ENCODE peak calls at places on chromosomes 3 and 15, in ten cellular contexts. One of them, this sample, is unnamed.
A peak's percentile ranks its signal among the peaks of the same experiment; 100 is the strongest.

GRCh38 chr15:45640610-45641009 is 5.8 kb downstream of the SQOR start:
- DNase-seq in PC-3: peak; percentile 87
- DNase-seq in fibroblast of the aortic adventitia: peak; percentile 87
- DNase-seq in GM20000: no peak
- DNase-seq in mammary epithelial cell: peak; percentile 98
- DNase-seq in neural progenitor cell: no peak
- DNase-seq in kidney: no peak
- DNase-seq in IMR-90: peak; percentile 96
- DNase-seq in breast epithelium: no peak
- DNase-seq in foreskin fibroblast: peak; percentile 87
- DNase-seq in this sample: no peak

GRCh38 chr15:58357529-58358476 is 74.0 kb upstream of the LIPC start:
- DNase-seq in IMR-90: peak; percentile 76
- DNase-seq in breast epithelium: no peak
- DNase-seq in GM20000: no peak
- DNase-seq in foreskin fibroblast: no peak
- DNase-seq in mammary epithelial cell: no peak
- DNase-seq in fibroblast of the aortic adventitia: peak; percentile 39
- DNase-seq in kidney: no peak
- DNase-seq in neural progenitor cell: no peak
- DNase-seq in PC-3: no peak
- DNase-seq in this sample: no peak

GRCh38 chr3:178767558-178767957 is 231.3 kb downstream of the KCNMB2 start:
- DNase-seq in PC-3: no peak
- DNase-seq in IMR-90: no peak
- DNase-seq in mammary epithelial cell: no peak
- DNase-seq in GM20000: no peak
- DNase-seq in fibroblast of the aortic adventitia: no peak
- DNase-seq in foreskin fibroblast: no peak
- DNase-seq in breast epithelium: no peak
- DNase-seq in kidney: no peak
- DNase-seq in neural progenitor cell: no peak
- DNase-seq in this sample: no peak

GRCh38 chr15:48190932-48191573 is 412 bp upstream of the CTXN2 start:
- DNase-seq in kidney: peak; percentile 90
- DNase-seq in PC-3: peak; percentile 63
- DNase-seq in mammary epithelial cell: peak; percentile 60
- DNase-seq in breast epithelium: peak; percentile 53
- DNase-seq in foreskin fibroblast: peak; percentile 46
- DNase-seq in fibroblast of the aortic adventitia: peak; percentile 67
- DNase-seq in neural progenitor cell: peak; percentile 94
- DNase-seq in IMR-90: peak; percentile 72
- DNase-seq in GM20000: peak; percentile 48
- DNase-seq in this sample: peak; percentile 32

GRCh38 chr3:8589880-8590556 is 54.6 kb downstream of the SSUH2 start:
- DNase-seq in PC-3: no peak
- DNase-seq in neural progenitor cell: no peak
- DNase-seq in foreskin fibroblast: no peak
- DNase-seq in breast epithelium: no peak
- DNase-seq in kidney: no peak
- DNase-seq in fibroblast of the aortic adventitia: peak; percentile 92
- DNase-seq in GM20000: no peak
- DNase-seq in IMR-90: peak; percentile 42
- DNase-seq in mammary epithelial cell: peak; percentile 43
- DNase-seq in this sample: no peak

GRCh38 chr3:88589131-88589530 is 439.4 kb downstream of the C3orf38 start:
- DNase-seq in GM20000: no peak
- DNase-seq in PC-3: peak; percentile 21
- DNase-seq in neural progenitor cell: peak; percentile 7
- DNase-seq in kidney: no peak
- DNase-seq in foreskin fibroblast: no peak
- DNase-seq in IMR-90: no peak
- DNase-seq in fibroblast of the aortic adventitia: no peak
- DNase-seq in breast epithelium: no peak
- DNase-seq in mammary epithelial cell: no peak
- DNase-seq in this sample: no peak

GRCh38 chr3:54625805-54626787 is 301.8 kb downstream of the LRTM1 start:
- DNase-seq in neural progenitor cell: no peak
- DNase-seq in IMR-90: no peak
- DNase-seq in fibroblast of the aortic adventitia: no peak
- DNase-seq in kidney: peak; percentile 70
- DNase-seq in breast epithelium: no peak
- DNase-seq in mammary epithelial cell: peak; percentile 6
- DNase-seq in foreskin fibroblast: no peak
- DNase-seq in GM20000: no peak
- DNase-seq in PC-3: no peak
- DNase-seq in this sample: no peak

GRCh38 chr3:30332196-30333021 is 274.0 kb upstream of the TGFBR2 start:
- DNase-seq in foreskin fibroblast: no peak
- DNase-seq in IMR-90: no peak
- DNase-seq in GM20000: no peak
- DNase-seq in PC-3: no peak
- DNase-seq in fibroblast of the aortic adventitia: no peak
- DNase-seq in breast epithelium: no peak
- DNase-seq in mammary epithelial cell: peak; percentile 67
- DNase-seq in neural progenitor cell: no peak
- DNase-seq in kidney: no peak
- DNase-seq in this sample: no peak

GRCh38 chr3:194396897-194397756 is 1.9 kb downstream of the GP5 start:
- DNase-seq in kidney: no peak
- DNase-seq in fibroblast of the aortic adventitia: no peak
- DNase-seq in IMR-90: no peak
- DNase-seq in PC-3: no peak
- DNase-seq in breast epithelium: no peak
- DNase-seq in neural progenitor cell: no peak
- DNase-seq in mammary epithelial cell: no peak
- DNase-seq in GM20000: peak; percentile 64
- DNase-seq in foreskin fibroblast: no peak
- DNase-seq in this sample: no peak

GRCh38 chr15:51368751-51369450 is 27.4 kb downstream of the GLDN start:
- DNase-seq in GM20000: no peak
- DNase-seq in breast epithelium: no peak
- DNase-seq in PC-3: peak; percentile 86
- DNase-seq in mammary epithelial cell: no peak
- DNase-seq in foreskin fibroblast: peak; percentile 86
- DNase-seq in kidney: no peak
- DNase-seq in neural progenitor cell: no peak
- DNase-seq in IMR-90: peak; percentile 93
- DNase-seq in fibroblast of the aortic adventitia: peak; percentile 73
- DNase-seq in this sample: no peak

GRCh38 chr3:177197934-177198484 is 727 bp upstream of the TBL1XR1 start:
- DNase-seq in fibroblast of the aortic adventitia: peak; percentile 36
- DNase-seq in breast epithelium: no peak
- DNase-seq in kidney: no peak
- DNase-seq in neural progenitor cell: no peak
- DNase-seq in mammary epithelial cell: no peak
- DNase-seq in foreskin fibroblast: no peak
- DNase-seq in GM20000: no peak
- DNase-seq in IMR-90: no peak
- DNase-seq in PC-3: no peak
- DNase-seq in this sample: no peak

GRCh38 chr15:65642588-65642987 is 20.9 kb downstream of the SLC24A1 start:
- DNase-seq in fibroblast of the aortic adventitia: no peak
- DNase-seq in kidney: no peak
- DNase-seq in GM20000: no peak
- DNase-seq in IMR-90: no peak
- DNase-seq in neural progenitor cell: no peak
- DNase-seq in breast epithelium: no peak
- DNase-seq in foreskin fibroblast: no peak
- DNase-seq in PC-3: no peak
- DNase-seq in mammary epithelial cell: no peak
- DNase-seq in this sample: no peak

GRCh38 chr15:65638681-65639089 is 16.9 kb downstream of the SLC24A1 start:
- DNase-seq in IMR-90: peak; percentile 81
- DNase-seq in mammary epithelial cell: peak; percentile 71
- DNase-seq in foreskin fibroblast: peak; percentile 72
- DNase-seq in PC-3: peak; percentile 81
- DNase-seq in kidney: no peak
- DNase-seq in neural progenitor cell: peak; percentile 83
- DNase-seq in breast epithelium: no peak
- DNase-seq in fibroblast of the aortic adventitia: peak; percentile 86
- DNase-seq in GM20000: peak; percentile 68
- DNase-seq in this sample: peak; percentile 31

GRCh38 chr15:65639509-65639908 is 17.8 kb downstream of the SLC24A1 start:
- DNase-seq in neural progenitor cell: no peak
- DNase-seq in fibroblast of the aortic adventitia: no peak
- DNase-seq in kidney: no peak
- DNase-seq in breast epithelium: no peak
- DNase-seq in GM20000: no peak
- DNase-seq in mammary epithelial cell: no peak
- DNase-seq in PC-3: no peak
- DNase-seq in foreskin fibroblast: no peak
- DNase-seq in IMR-90: no peak
- DNase-seq in this sample: no peak

GRCh38 chr15:65644282-65644681 is 22.5 kb downstream of the SLC24A1 start:
- DNase-seq in kidney: no peak
- DNase-seq in mammary epithelial cell: no peak
- DNase-seq in fibroblast of the aortic adventitia: no peak
- DNase-seq in IMR-90: no peak
- DNase-seq in neural progenitor cell: no peak
- DNase-seq in foreskin fibroblast: no peak
- DNase-seq in PC-3: no peak
- DNase-seq in GM20000: no peak
- DNase-seq in breast epithelium: no peak
- DNase-seq in this sample: no peak

DNA sequence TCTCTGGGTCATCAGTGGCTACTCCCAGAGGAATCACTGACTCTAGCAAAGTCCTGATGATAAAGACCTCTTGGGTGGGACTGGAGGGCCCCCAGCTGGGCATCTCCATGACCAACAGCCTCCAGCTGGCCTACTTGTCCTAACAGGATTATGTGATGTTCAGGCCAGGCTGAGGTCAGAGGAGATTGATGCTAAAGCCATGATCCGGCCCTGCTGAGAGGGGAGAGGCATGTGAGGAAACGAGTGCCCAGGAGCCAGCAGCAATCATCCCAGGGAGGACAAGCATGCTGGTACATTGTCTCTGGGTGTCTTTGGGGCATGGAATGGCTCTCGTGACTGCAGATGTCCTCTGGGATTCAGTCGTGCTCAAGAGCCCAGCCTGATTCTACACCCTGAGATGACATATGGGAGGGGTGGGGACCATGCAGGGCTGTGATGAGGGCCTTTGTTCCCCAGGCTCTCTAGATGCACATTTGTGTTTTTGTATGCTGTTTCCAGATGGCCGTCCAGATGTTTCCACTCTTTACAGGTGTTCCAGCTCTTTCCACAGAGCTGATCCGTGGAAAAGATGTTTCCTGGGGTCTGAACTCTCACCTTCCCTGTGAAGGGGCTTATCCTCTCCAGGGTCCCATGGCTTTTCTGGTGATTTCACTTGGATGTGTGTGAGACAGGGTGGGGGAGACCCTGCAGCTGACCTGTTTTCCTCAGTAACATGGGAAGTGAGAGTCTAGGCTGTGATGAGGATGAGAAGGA is 20.2 kb downstream of the SLC24A1 start:
- DNase-seq in PC-3: no peak
- DNase-seq in fibroblast of the aortic adventitia: no peak
- DNase-seq in breast epithelium: no peak
- DNase-seq in foreskin fibroblast: no peak
- DNase-seq in GM20000: no peak
- DNase-seq in kidney: no peak
- DNase-seq in neural progenitor cell: peak; percentile 44
- DNase-seq in IMR-90: no peak
- DNase-seq in mammary epithelial cell: no peak
- DNase-seq in this sample: no peak
- TF ChIP-seq CTCF in PC-3: no peak
- TF ChIP-seq CTCF in fibroblast of the aortic adventitia: no peak
- TF ChIP-seq CTCF in breast epithelium: no peak
- TF ChIP-seq CTCF in foreskin fibroblast: no peak
- TF ChIP-seq CTCF in GM20000: no peak
- TF ChIP-seq CTCF in kidney: no peak
- TF ChIP-seq CTCF in neural progenitor cell: no peak
- TF ChIP-seq CTCF in IMR-90: no peak
- TF ChIP-seq CTCF in mammary epithelial cell: no peak
- TF ChIP-seq CTCF in this sample: no peak

GRCh38 chr3:51957520-51958205 is 2.5 kb downstream of the GPR62 start:
- DNase-seq in mammary epithelial cell: no peak
- DNase-seq in kidney: no peak
- DNase-seq in fibroblast of the aortic adventitia: no peak
- DNase-seq in GM20000: no peak
- DNase-seq in breast epithelium: no peak
- DNase-seq in PC-3: no peak
- DNase-seq in neural progenitor cell: no peak
- DNase-seq in foreskin fibroblast: no peak
- DNase-seq in IMR-90: no peak
- DNase-seq in this sample: no peak
- TF ChIP-seq CTCF in mammary epithelial cell: no peak
- TF ChIP-seq CTCF in kidney: no peak
- TF ChIP-seq CTCF in fibroblast of the aortic adventitia: no peak
- TF ChIP-seq CTCF in GM20000: no peak
- TF ChIP-seq CTCF in breast epithelium: no peak
- TF ChIP-seq CTCF in PC-3: no peak
- TF ChIP-seq CTCF in neural progenitor cell: no peak
- TF ChIP-seq CTCF in foreskin fibroblast: no peak
- TF ChIP-seq CTCF in IMR-90: no peak
- TF ChIP-seq CTCF in this sample: no peak

DNA sequence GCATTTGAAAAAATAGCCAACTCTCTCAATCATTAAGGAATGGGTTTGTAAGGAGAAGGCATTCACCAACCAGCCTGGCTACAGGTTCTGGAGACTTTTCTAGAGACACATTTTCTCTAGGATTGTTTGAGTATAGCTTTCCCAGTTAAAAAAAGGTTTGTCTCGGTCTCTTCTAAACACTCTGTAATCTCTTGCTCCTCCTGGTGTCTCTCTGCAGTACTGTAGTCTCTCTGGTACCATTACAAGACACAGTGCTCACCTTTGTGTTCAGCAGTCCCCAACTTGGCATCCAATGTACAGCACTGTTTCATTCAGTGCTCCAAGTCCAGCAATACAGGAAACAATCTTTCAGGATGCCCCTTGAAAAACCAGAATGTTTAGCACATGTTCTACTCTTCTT is 534.4 kb downstream of the ZNF385D start:
- DNase-seq in kidney: no peak
- DNase-seq in PC-3: peak; percentile 43
- DNase-seq in IMR-90: no peak
- DNase-seq in mammary epithelial cell: peak; percentile 22
- DNase-seq in foreskin fibroblast: peak; percentile 10
- DNase-seq in breast epithelium: no peak
- DNase-seq in neural progenitor cell: peak; percentile 8
- DNase-seq in GM20000: no peak
- DNase-seq in fibroblast of the aortic adventitia: peak; percentile 28
- DNase-seq in this sample: no peak
- TF ChIP-seq CTCF in kidney: no peak
- TF ChIP-seq CTCF in PC-3: peak; percentile 58
- TF ChIP-seq CTCF in IMR-90: peak; percentile 5
- TF ChIP-seq CTCF in mammary epithelial cell: peak; percentile 49
- TF ChIP-seq CTCF in foreskin fibroblast: peak; percentile 28
- TF ChIP-seq CTCF in breast epithelium: no peak
- TF ChIP-seq CTCF in neural progenitor cell: peak; percentile 42
- TF ChIP-seq CTCF in GM20000: no peak
- TF ChIP-seq CTCF in fibroblast of the aortic adventitia: peak; percentile 57
- TF ChIP-seq CTCF in this sample: no peak

DNA sequence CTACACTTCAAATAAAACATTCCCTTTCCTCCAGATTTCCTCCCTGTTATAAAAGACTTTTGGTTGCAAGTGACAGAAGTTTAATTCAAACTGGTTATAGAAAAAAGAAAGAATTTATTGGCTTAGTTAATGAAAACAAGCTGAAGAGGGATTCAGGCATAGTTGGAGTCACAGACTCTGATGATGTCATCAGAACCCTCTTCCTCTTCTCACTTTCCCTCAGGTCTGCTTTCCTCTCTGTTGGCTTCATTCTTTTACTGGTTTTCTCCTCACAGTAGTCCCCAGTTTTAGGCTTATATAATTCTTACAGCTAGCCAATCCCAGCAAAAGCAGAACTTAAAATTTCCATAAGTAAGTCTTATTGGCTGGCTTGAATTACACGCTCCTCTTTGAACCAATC is 32.0 kb upstream of the MBNL1 start:
- DNase-seq in IMR-90: peak; percentile 61
- DNase-seq in GM20000: no peak
- DNase-seq in PC-3: no peak
- DNase-seq in neural progenitor cell: no peak
- DNase-seq in foreskin fibroblast: peak; percentile 45
- DNase-seq in mammary epithelial cell: no peak
- DNase-seq in kidney: no peak
- DNase-seq in fibroblast of the aortic adventitia: peak; percentile 65
- DNase-seq in breast epithelium: no peak
- DNase-seq in this sample: no peak
- TF ChIP-seq CTCF in IMR-90: no peak
- TF ChIP-seq CTCF in GM20000: no peak
- TF ChIP-seq CTCF in PC-3: no peak
- TF ChIP-seq CTCF in neural progenitor cell: no peak
- TF ChIP-seq CTCF in foreskin fibroblast: no peak
- TF ChIP-seq CTCF in mammary epithelial cell: no peak
- TF ChIP-seq CTCF in kidney: no peak
- TF ChIP-seq CTCF in fibroblast of the aortic adventitia: no peak
- TF ChIP-seq CTCF in breast epithelium: no peak
- TF ChIP-seq CTCF in this sample: no peak